ENCODE peak calls at places on chromosomes 7 and 10, in five cellular contexts. H is right lobe of liver, G is ovary, Q is hepatocyte, A is bronchial epithelial cell. C is an unnamed sample.

GRCh38 chr7:151381083-151381332 is 28.8 kb downstream of the WDR86 start:
- DNase-seq in H (no peak), G (no peak), Q (no peak), A (no peak), C (no peak)

GRCh38 chr7:134425777-134426176 is 33.1 kb downstream of the AKR1B1 start:
- DNase-seq in H (no peak), G (no peak), Q (no peak), A (no peak), C (no peak)

GRCh38 chr7:93538061-93538460 is 36.5 kb downstream of the CALCR start:
- DNase-seq in H (no peak), G (no peak), Q (no peak), A (no peak), C (no peak)

GRCh38 chr10:48634198-48634983 is 29.5 kb upstream of the ARHGAP22 start:
- DNase-seq in H (no peak), G (no peak), Q (no peak), A (no peak), C (peak; percentile 78)

GRCh38 chr10:70093335-70093944 is 39.2 kb downstream of the AIFM2 start:
- DNase-seq in H (no peak), G (no peak), Q (no peak), A (no peak), C (no peak)

GRCh38 chr7:133652547-133652946 is 399.7 kb downstream of the EXOC4 start:
- DNase-seq in H (no peak), G (no peak), Q (no peak), A (no peak), C (no peak)

GRCh38 chr10:21503580-21503979 is 21.9 kb downstream of the SKIDA1 start:
- DNase-seq in H (no peak), G (no peak), Q (no peak), A (no peak), C (no peak)

GRCh38 chr10:3427846-3428442 is 255.4 kb upstream of the PITRM1 start:
- DNase-seq in H (no peak), G (no peak), Q (no peak), A (no peak), C (no peak)

GRCh38 chr10:79608505-79609375 is 2.0 kb upstream of the SFTPA1 start:
- DNase-seq in H (no peak), G (no peak), Q (peak; percentile 26), A (peak; percentile 8), C (no peak)

GRCh38 chr10:63720072-63720537 is 198.9 kb downstream of the REEP3 start:
- DNase-seq in H (peak; percentile 63), G (peak; percentile 60), Q (peak; percentile 72), A (peak; percentile 68), C (no peak)
- H3K4me3 ChIP-seq in H (no peak overlapping the region), G (no peak overlapping the region), Q (no peak overlapping the region), A (no peak overlapping the region), C (no peak overlapping the region)

DNA sequence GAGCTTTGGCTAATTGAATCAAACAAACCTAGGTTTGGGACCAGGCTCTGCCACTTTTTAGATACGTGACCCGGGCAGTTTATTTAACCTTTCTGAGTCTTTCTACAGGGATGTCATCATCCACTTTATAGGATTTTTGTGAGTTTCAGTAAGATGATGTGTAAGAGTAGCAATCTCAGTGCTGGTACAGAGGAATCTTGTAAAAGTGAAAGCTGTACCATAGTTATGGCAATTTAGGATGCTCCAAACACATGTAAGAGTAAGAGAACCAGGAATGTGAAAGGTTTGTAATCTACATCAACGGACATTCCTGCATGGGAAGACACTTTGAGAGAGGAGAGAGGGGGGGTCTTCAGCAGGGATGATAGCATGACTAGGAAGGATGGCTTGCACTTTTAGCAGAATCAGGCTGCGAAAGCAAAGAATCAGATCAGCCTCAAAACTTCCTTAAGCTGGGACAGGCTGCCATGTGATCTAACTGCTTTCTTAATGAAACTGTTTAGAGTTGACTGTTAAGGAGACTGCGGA is 968 bp downstream of the NOLC1 start:
- DNase-seq in H (no peak), G (no peak), Q (no peak), A (no peak), C (no peak)
- H3K36me3 ChIP-seq in H (peaks cover 27% of the 10 kb centered on the region), G (no peaks in the 10 kb centered on the region), Q (peaks cover 4% of the 10 kb centered on the region), A (peaks cover 33% of the 10 kb centered on the region), C (peaks cover 59% of the 10 kb centered on the region)

GRCh38 chr7:42247301-42247700 is 10.3 kb upstream of the GLI3 start:
- DNase-seq in H (no peak), G (no peak), Q (no peak), A (no peak), C (no peak)
- TF ChIP-seq CTCF in H (no peak), G (no peak), Q (peak; percentile 3), A (no peak), C (no peak)

DNA sequence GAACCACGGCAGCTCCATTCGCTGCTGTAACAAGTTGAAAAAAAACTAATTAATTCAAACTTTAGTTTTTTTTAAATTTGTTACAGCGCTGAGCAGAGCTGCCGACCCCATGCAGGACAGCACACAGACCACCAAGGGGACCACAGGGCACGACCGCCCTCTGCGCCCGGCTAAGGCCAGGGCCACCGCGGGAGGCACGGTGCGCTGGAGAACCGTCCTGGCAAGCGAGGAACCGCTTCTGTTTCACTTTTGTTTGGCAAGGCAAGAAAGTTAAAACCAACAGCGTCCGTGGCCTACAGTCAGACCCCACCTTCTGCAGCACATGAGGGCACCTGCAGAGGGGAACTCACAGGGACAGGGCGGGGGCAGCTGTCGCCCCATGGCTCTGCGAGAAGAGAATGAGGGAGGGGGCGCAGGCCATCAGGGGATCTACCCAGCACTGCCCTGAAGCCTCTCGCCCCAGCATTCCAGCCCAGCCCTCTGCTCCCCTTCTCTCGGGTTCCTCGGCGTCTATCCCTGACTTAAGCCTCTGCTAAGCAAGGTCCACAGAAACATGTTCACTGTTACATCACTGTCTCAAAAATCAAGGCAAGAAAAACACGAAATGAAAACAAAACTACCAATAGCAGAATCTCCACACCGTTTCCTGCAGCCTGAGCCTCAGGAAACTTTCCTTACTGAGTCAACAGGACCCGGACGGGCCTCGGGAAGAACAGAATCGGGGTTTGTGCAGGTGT is 204.4 kb downstream of the DIP2C start:
- DNase-seq in H (peak; percentile 46), G (no peak), Q (no peak), A (peak; percentile 4), C (no peak)
- H3K4me3 ChIP-seq in H (peak overlapping the region; percentile 56), G (peak overlapping the region; percentile 35), Q (no peak overlapping the region), A (peak overlapping the region; percentile 38), C (peak overlapping the region; percentile 36)

GRCh38 chr7:27590421-27590820 is 72.3 kb downstream of the HIBADH start:
- DNase-seq in H (no peak), G (no peak), Q (no peak), A (no peak), C (no peak)
- H3K36me3 ChIP-seq in H (no peaks in the 10 kb centered on the region), G (no peaks in the 10 kb centered on the region), Q (no peaks in the 10 kb centered on the region), A (no peaks in the 10 kb centered on the region), C (no peaks in the 10 kb centered on the region)

GRCh38 chr10:124417846-124418725 is 637 bp downstream of the OAT start:
- DNase-seq in H (peak; percentile 66), G (peak; percentile 60), Q (peak; percentile 77), A (no peak), C (peak; percentile 78)
- TF ChIP-seq CTCF in H (no peak), G (no peak), Q (peak; percentile 6), A (no peak), C (no peak)

GRCh38 chr10:131758062-131758941 is 142.5 kb upstream of the PPP2R2D start:
- DNase-seq in H (no peak), G (no peak), Q (no peak), A (no peak), C (no peak)
- H3K4me3 ChIP-seq in H (no peak overlapping the region), G (no peak overlapping the region), Q (no peak overlapping the region), A (no peak overlapping the region), C (no peak overlapping the region)